ENCODE peak calls at places on chromosomes 2 and 18, in ten cellular contexts. One of them, this sample, is unnamed.

GRCh38 chr2:165725421-165725820 is 68.6 kb downstream of the GALNT3 start:
- DNase-seq in foreskin keratinocyte: peak
- DNase-seq in fibroblast of lung: peak
- DNase-seq in PC-9: peak
- DNase-seq in brain microvascular endothelial cell: peak
- DNase-seq in small intestine: no peak
- DNase-seq in lower lobe of right lung: no peak
- DNase-seq in psoas muscle: no peak
- DNase-seq in heart left ventricle: no peak
- DNase-seq in Karpas-422: no peak
- DNase-seq in this sample: no peak

GRCh38 chr18:45777393-45777792 is 48.1 kb upstream of the SIGLEC15 start:
- DNase-seq in Karpas-422: no peak
- DNase-seq in lower lobe of right lung: no peak
- DNase-seq in psoas muscle: no peak
- DNase-seq in heart left ventricle: no peak
- DNase-seq in foreskin keratinocyte: no peak
- DNase-seq in brain microvascular endothelial cell: peak
- DNase-seq in fibroblast of lung: peak
- DNase-seq in PC-9: no peak
- DNase-seq in small intestine: no peak
- DNase-seq in this sample: no peak

GRCh38 chr18:63757541-63757940 is 17.7 kb upstream of the SERPINB7 start:
- DNase-seq in heart left ventricle: no peak
- DNase-seq in foreskin keratinocyte: no peak
- DNase-seq in small intestine: no peak
- DNase-seq in lower lobe of right lung: no peak
- DNase-seq in fibroblast of lung: no peak
- DNase-seq in PC-9: no peak
- DNase-seq in psoas muscle: no peak
- DNase-seq in brain microvascular endothelial cell: no peak
- DNase-seq in Karpas-422: no peak
- DNase-seq in this sample: no peak

GRCh38 chr18:36993068-36993467 is 164.1 kb downstream of the KIAA1328 start:
- DNase-seq in small intestine: no peak
- DNase-seq in psoas muscle: no peak
- DNase-seq in brain microvascular endothelial cell: no peak
- DNase-seq in fibroblast of lung: peak
- DNase-seq in lower lobe of right lung: no peak
- DNase-seq in PC-9: no peak
- DNase-seq in heart left ventricle: no peak
- DNase-seq in Karpas-422: no peak
- DNase-seq in foreskin keratinocyte: peak
- DNase-seq in this sample: no peak

GRCh38 chr2:74481961-74482800 is 617 bp downstream of the CCDC142 start:
- DNase-seq in psoas muscle: no peak
- DNase-seq in fibroblast of lung: no peak
- DNase-seq in small intestine: peak
- DNase-seq in PC-9: peak
- DNase-seq in Karpas-422: peak
- DNase-seq in brain microvascular endothelial cell: no peak
- DNase-seq in heart left ventricle: peak
- DNase-seq in lower lobe of right lung: no peak
- DNase-seq in foreskin keratinocyte: no peak
- DNase-seq in this sample: no peak

GRCh38 chr2:32860385-32860784 is 86.4 kb upstream of the LTBP1 start:
- DNase-seq in lower lobe of right lung: no peak
- DNase-seq in psoas muscle: no peak
- DNase-seq in heart left ventricle: no peak
- DNase-seq in Karpas-422: no peak
- DNase-seq in PC-9: no peak
- DNase-seq in foreskin keratinocyte: no peak
- DNase-seq in fibroblast of lung: no peak
- DNase-seq in small intestine: no peak
- DNase-seq in brain microvascular endothelial cell: no peak
- DNase-seq in this sample: no peak

GRCh38 chr18:77448046-77448445 is 198.4 kb downstream of the GALR1 start:
- DNase-seq in fibroblast of lung: no peak
- DNase-seq in psoas muscle: no peak
- DNase-seq in heart left ventricle: no peak
- DNase-seq in small intestine: no peak
- DNase-seq in PC-9: no peak
- DNase-seq in brain microvascular endothelial cell: no peak
- DNase-seq in foreskin keratinocyte: no peak
- DNase-seq in lower lobe of right lung: no peak
- DNase-seq in Karpas-422: no peak
- DNase-seq in this sample: no peak

GRCh38 chr18:39862341-39862740 is 2092.7 kb upstream of the PIK3C3 start:
- DNase-seq in brain microvascular endothelial cell: no peak
- DNase-seq in small intestine: no peak
- DNase-seq in PC-9: no peak
- DNase-seq in lower lobe of right lung: no peak
- DNase-seq in psoas muscle: no peak
- DNase-seq in Karpas-422: no peak
- DNase-seq in fibroblast of lung: peak
- DNase-seq in heart left ventricle: no peak
- DNase-seq in foreskin keratinocyte: no peak
- DNase-seq in this sample: no peak

GRCh38 chr2:239276813-239277193 is 124.0 kb downstream of the HDAC4 start:
- DNase-seq in small intestine: no peak
- DNase-seq in Karpas-422: no peak
- DNase-seq in lower lobe of right lung: no peak
- DNase-seq in foreskin keratinocyte: no peak
- DNase-seq in brain microvascular endothelial cell: no peak
- DNase-seq in heart left ventricle: no peak
- DNase-seq in PC-9: no peak
- DNase-seq in fibroblast of lung: no peak
- DNase-seq in psoas muscle: no peak
- DNase-seq in this sample: no peak

GRCh38 chr2:28951910-28952805 is 28.9 kb upstream of the TOGARAM2 start:
- DNase-seq in psoas muscle: peak
- DNase-seq in PC-9: no peak
- DNase-seq in Karpas-422: no peak
- DNase-seq in foreskin keratinocyte: no peak
- DNase-seq in fibroblast of lung: peak
- DNase-seq in lower lobe of right lung: no peak
- DNase-seq in small intestine: peak
- DNase-seq in heart left ventricle: no peak
- DNase-seq in brain microvascular endothelial cell: peak
- DNase-seq in this sample: no peak

GRCh38 chr2:85053802-85054201 is 79.4 kb upstream of the TCF7L1 start:
- DNase-seq in fibroblast of lung: no peak
- DNase-seq in psoas muscle: peak
- DNase-seq in heart left ventricle: no peak
- DNase-seq in PC-9: peak
- DNase-seq in lower lobe of right lung: no peak
- DNase-seq in foreskin keratinocyte: peak
- DNase-seq in small intestine: peak
- DNase-seq in Karpas-422: no peak
- DNase-seq in brain microvascular endothelial cell: peak
- DNase-seq in this sample: no peak

GRCh38 chr18:63681449-63682381 is 20.0 kb upstream of the SERPINB3 start:
- DNase-seq in brain microvascular endothelial cell: no peak
- DNase-seq in psoas muscle: no peak
- DNase-seq in foreskin keratinocyte: no peak
- DNase-seq in heart left ventricle: no peak
- DNase-seq in Karpas-422: no peak
- DNase-seq in fibroblast of lung: no peak
- DNase-seq in PC-9: peak
- DNase-seq in lower lobe of right lung: no peak
- DNase-seq in small intestine: no peak
- DNase-seq in this sample: no peak

GRCh38 chr2:226740039-226740648 is 59.5 kb downstream of the IRS1 start:
- DNase-seq in small intestine: no peak
- DNase-seq in heart left ventricle: no peak
- DNase-seq in brain microvascular endothelial cell: no peak
- DNase-seq in fibroblast of lung: no peak
- DNase-seq in lower lobe of right lung: no peak
- DNase-seq in foreskin keratinocyte: no peak
- DNase-seq in PC-9: peak
- DNase-seq in Karpas-422: no peak
- DNase-seq in psoas muscle: no peak
- DNase-seq in this sample: no peak
- H3K27ac ChIP-seq in small intestine: no peak
- H3K27ac ChIP-seq in heart left ventricle: peak
- H3K27ac ChIP-seq in brain microvascular endothelial cell: no peak
- H3K27ac ChIP-seq in fibroblast of lung: no peak
- H3K27ac ChIP-seq in lower lobe of right lung: no peak
- H3K27ac ChIP-seq in foreskin keratinocyte: no peak
- H3K27ac ChIP-seq in PC-9: peak
- H3K27ac ChIP-seq in Karpas-422: no peak
- H3K27ac ChIP-seq in psoas muscle: peak
- H3K27ac ChIP-seq in this sample: no peak

GRCh38 chr2:217964658-217965161 is 38.1 kb downstream of the TNS1 start:
- DNase-seq in Karpas-422: no peak
- DNase-seq in psoas muscle: no peak
- DNase-seq in fibroblast of lung: no peak
- DNase-seq in small intestine: peak
- DNase-seq in PC-9: no peak
- DNase-seq in brain microvascular endothelial cell: no peak
- DNase-seq in lower lobe of right lung: peak
- DNase-seq in foreskin keratinocyte: no peak
- DNase-seq in heart left ventricle: no peak
- DNase-seq in this sample: no peak

GRCh38 chr2:217966399-217967068 is 36.3 kb downstream of the TNS1 start:
- DNase-seq in lower lobe of right lung: peak
- DNase-seq in foreskin keratinocyte: no peak
- DNase-seq in psoas muscle: no peak
- DNase-seq in brain microvascular endothelial cell: peak
- DNase-seq in fibroblast of lung: no peak
- DNase-seq in PC-9: no peak
- DNase-seq in heart left ventricle: no peak
- DNase-seq in small intestine: no peak
- DNase-seq in Karpas-422: no peak
- DNase-seq in this sample: peak

GRCh38 chr2:217959723-217960122 is 43.1 kb downstream of the TNS1 start:
- DNase-seq in Karpas-422: no peak
- DNase-seq in small intestine: no peak
- DNase-seq in heart left ventricle: no peak
- DNase-seq in foreskin keratinocyte: no peak
- DNase-seq in fibroblast of lung: no peak
- DNase-seq in psoas muscle: no peak
- DNase-seq in brain microvascular endothelial cell: no peak
- DNase-seq in lower lobe of right lung: peak
- DNase-seq in PC-9: no peak
- DNase-seq in this sample: peak

GRCh38 chr2:217960351-217960750 is 42.4 kb downstream of the TNS1 start:
- DNase-seq in brain microvascular endothelial cell: no peak
- DNase-seq in Karpas-422: no peak
- DNase-seq in fibroblast of lung: no peak
- DNase-seq in lower lobe of right lung: peak
- DNase-seq in heart left ventricle: no peak
- DNase-seq in small intestine: no peak
- DNase-seq in PC-9: no peak
- DNase-seq in psoas muscle: no peak
- DNase-seq in foreskin keratinocyte: no peak
- DNase-seq in this sample: peak

DNA sequence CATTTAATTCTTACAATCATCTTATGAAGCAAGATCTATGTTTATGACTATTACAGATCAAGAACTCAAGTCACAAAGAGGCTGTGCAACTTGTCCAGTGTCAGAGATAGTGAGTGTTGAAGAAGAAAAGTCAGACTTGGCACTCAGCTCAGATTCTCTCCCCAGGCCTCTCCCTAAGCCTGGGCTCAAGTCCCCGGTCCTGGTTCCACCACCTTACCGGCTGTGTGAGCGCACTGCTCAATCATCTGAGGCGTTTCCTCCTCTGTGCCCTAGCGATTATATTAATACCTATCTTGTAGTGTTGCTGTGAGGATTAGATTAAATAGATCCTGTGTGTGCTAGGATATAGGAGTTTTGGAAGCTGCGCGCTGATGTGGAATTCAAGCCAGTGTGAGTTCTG is 38.5 kb downstream of the TNS1 start:
- DNase-seq in heart left ventricle: no peak
- DNase-seq in Karpas-422: no peak
- DNase-seq in fibroblast of lung: no peak
- DNase-seq in brain microvascular endothelial cell: no peak
- DNase-seq in lower lobe of right lung: no peak
- DNase-seq in foreskin keratinocyte: no peak
- DNase-seq in psoas muscle: no peak
- DNase-seq in PC-9: no peak
- DNase-seq in small intestine: no peak
- DNase-seq in this sample: peak
- H3K27ac ChIP-seq in heart left ventricle: peak
- H3K27ac ChIP-seq in Karpas-422: no peak
- H3K27ac ChIP-seq in fibroblast of lung: no peak
- H3K27ac ChIP-seq in brain microvascular endothelial cell: peak
- H3K27ac ChIP-seq in lower lobe of right lung: peak
- H3K27ac ChIP-seq in foreskin keratinocyte: no peak
- H3K27ac ChIP-seq in psoas muscle: peak
- H3K27ac ChIP-seq in PC-9: no peak
- H3K27ac ChIP-seq in small intestine: no peak
- H3K27ac ChIP-seq in this sample: peak

GRCh38 chr18:55982992-55983391 is 395.0 kb upstream of the TCF4 start:
- DNase-seq in small intestine: no peak
- DNase-seq in fibroblast of lung: no peak
- DNase-seq in Karpas-422: no peak
- DNase-seq in heart left ventricle: no peak
- DNase-seq in foreskin keratinocyte: no peak
- DNase-seq in brain microvascular endothelial cell: peak
- DNase-seq in lower lobe of right lung: no peak
- DNase-seq in psoas muscle: no peak
- DNase-seq in PC-9: no peak
- DNase-seq in this sample: no peak
- H3K27ac ChIP-seq in small intestine: no peak
- H3K27ac ChIP-seq in fibroblast of lung: no peak
- H3K27ac ChIP-seq in Karpas-422: no peak
- H3K27ac ChIP-seq in heart left ventricle: peak
- H3K27ac ChIP-seq in foreskin keratinocyte: no peak
- H3K27ac ChIP-seq in brain microvascular endothelial cell: no peak
- H3K27ac ChIP-seq in lower lobe of right lung: no peak
- H3K27ac ChIP-seq in psoas muscle: peak
- H3K27ac ChIP-seq in PC-9: no peak
- H3K27ac ChIP-seq in this sample: no peak

DNA sequence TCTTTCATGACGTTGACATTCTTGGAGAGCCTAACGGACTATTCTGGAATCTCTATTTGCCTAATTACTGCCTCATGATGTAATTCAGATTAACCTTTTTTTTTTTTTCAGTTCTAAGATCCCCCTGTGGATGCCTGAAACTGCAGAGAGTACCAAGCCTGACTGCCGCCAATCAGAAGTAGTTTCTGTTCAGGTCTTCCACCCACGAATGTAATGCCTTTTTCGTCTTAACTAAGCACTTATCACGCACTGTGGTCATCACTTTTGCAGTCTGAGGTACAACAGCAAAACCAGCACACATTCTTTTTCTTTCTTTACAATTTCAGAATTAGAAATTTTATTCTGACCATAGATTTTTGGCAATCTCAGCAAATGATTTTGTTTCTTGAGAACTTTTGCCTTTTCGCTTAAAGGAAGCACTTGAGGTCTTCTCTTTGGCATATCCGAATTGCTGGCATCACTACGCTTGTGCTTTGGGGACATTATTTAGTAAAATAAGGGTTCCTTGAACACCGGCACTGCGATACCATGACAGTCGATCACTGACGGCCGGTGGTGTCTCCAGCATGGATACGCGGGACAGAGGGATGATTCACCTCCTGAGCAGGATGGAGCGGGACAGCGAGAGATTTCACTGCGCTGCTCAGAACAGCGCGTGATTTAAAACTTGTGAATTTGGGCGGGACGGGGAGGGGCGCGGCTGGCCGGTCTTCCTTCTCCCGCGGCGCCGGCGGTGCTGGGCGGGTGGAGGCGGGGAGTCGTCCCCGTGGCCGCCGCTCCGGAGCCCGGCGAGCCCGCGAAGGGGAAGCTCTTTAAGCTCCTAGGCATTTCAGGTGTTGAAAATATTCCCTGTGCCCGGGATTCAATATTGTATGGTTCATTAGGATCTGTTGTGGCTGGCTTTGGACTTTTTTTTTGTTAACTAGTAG is 32.0 kb upstream of the GPR55 start:
- DNase-seq in brain microvascular endothelial cell: peak
- DNase-seq in psoas muscle: peak
- DNase-seq in lower lobe of right lung: no peak
- DNase-seq in small intestine: peak
- DNase-seq in PC-9: no peak
- DNase-seq in foreskin keratinocyte: peak
- DNase-seq in heart left ventricle: peak
- DNase-seq in Karpas-422: peak
- DNase-seq in fibroblast of lung: peak
- DNase-seq in this sample: no peak
- H3K27ac ChIP-seq in brain microvascular endothelial cell: no peak
- H3K27ac ChIP-seq in psoas muscle: no peak
- H3K27ac ChIP-seq in lower lobe of right lung: no peak
- H3K27ac ChIP-seq in small intestine: no peak
- H3K27ac ChIP-seq in PC-9: no peak
- H3K27ac ChIP-seq in foreskin keratinocyte: no peak
- H3K27ac ChIP-seq in heart left ventricle: no peak
- H3K27ac ChIP-seq in Karpas-422: no peak
- H3K27ac ChIP-seq in fibroblast of lung: no peak
- H3K27ac ChIP-seq in this sample: no peak